ENCODE peak calls at places on chromosomes 6 and 20, in five cellular contexts. Q is LNCaP clone FGC, F is choroid plexus epithelial cell, J is lower lobe of right lung, R is spleen. U is an unnamed sample.

GRCh38 chr20:5181955-5182354 is 55.1 kb downstream of the CDS2 start:
- DNase-seq in Q (peak; percentile 36), F (peak; percentile 82), J (no peak), R (no peak), U (no peak)

GRCh38 chr20:49742948-49743347 is 29.3 kb upstream of the B4GALT5 start:
- DNase-seq in Q (no peak), F (no peak), J (no peak), R (no peak), U (no peak)

GRCh38 chr20:36744764-36745191 is 1.1 kb downstream of the NDRG3 start:
- DNase-seq in Q (peak; percentile 34), F (no peak), J (no peak), R (no peak), U (no peak)

GRCh38 chr20:51385941-51386530 is 156.5 kb downstream of the NFATC2 start:
- DNase-seq in Q (no peak), F (peak; percentile 72), J (no peak), R (peak; percentile 74), U (peak; percentile 5)

GRCh38 chr6:38861957-38862401 is 146.9 kb downstream of the DNAH8 start:
- DNase-seq in Q (peak; percentile 22), F (no peak), J (no peak), R (no peak), U (no peak)

GRCh38 chr20:15032352-15032622 is 694.9 kb upstream of the FLRT3 start:
- DNase-seq in Q (no peak), F (no peak), J (no peak), R (no peak), U (no peak)

GRCh38 chr20:59560588-59561227 is 43.6 kb upstream of the PHACTR3 start:
- DNase-seq in Q (no peak), F (peak; percentile 36), J (no peak), R (no peak), U (peak; percentile 28)

GRCh38 chr6:46715106-46715505 is 20.1 kb downstream of the PLA2G7 start:
- DNase-seq in Q (no peak), F (no peak), J (no peak), R (no peak), U (no peak)

GRCh38 chr6:143766185-143766553 is 77.0 kb upstream of the LTV1 start:
- DNase-seq in Q (no peak), F (no peak), J (no peak), R (no peak), U (no peak)

GRCh38 chr6:2237001-2237400 is 8.4 kb downstream of the GMDS start:
- DNase-seq in Q (peak; percentile 80), F (peak; percentile 83), J (no peak), R (no peak), U (no peak)

GRCh38 chr20:2652724-2653510 is 485 bp downstream of the NOP56 start:
- DNase-seq in Q (no peak), F (peak; percentile 13), J (peak; percentile 80), R (peak; percentile 95), U (peak; percentile 41)

GRCh38 chr20:63819224-63819917 is 11.7 kb downstream of the ZBTB46 start:
- DNase-seq in Q (no peak), F (peak; percentile 71), J (no peak), R (no peak), U (no peak)

GRCh38 chr20:4108495-4109306 is 93.3 kb upstream of the RNF24 start:
- DNase-seq in Q (peak; percentile 51), F (peak; percentile 94), J (no peak), R (no peak), U (peak; percentile 78)

GRCh38 chr6:54768542-54768941 is 78.0 kb upstream of the FAM83B start:
- DNase-seq in Q (no peak), F (no peak), J (no peak), R (no peak), U (no peak)

GRCh38 chr6:27830212-27830664 is 82.0 kb downstream of the OR2B2 start:
- DNase-seq in Q (no peak), F (no peak), J (no peak), R (no peak), U (no peak)

GRCh38 chr20:62887860-62888239 is 26.2 kb upstream of the TCFL5 start:
- DNase-seq in Q (no peak), F (no peak), J (peak; percentile 14), R (no peak), U (no peak)

GRCh38 chr6:99119109-99120031 is 171.6 kb upstream of the FBXL4 start:
- DNase-seq in Q (no peak), F (peak; percentile 66), J (no peak), R (no peak), U (peak; percentile 45)

GRCh38 chr6:98486052-98486451 is 348.3 kb upstream of the POU3F2 start:
- DNase-seq in Q (no peak), F (no peak), J (no peak), R (no peak), U (no peak)

GRCh38 chr6:135267085-135267484 is 86.0 kb downstream of the MYB start:
- DNase-seq in Q (no peak), F (no peak), J (no peak), R (no peak), U (peak; percentile 89)

GRCh38 chr6:20687494-20687893 is 153.2 kb downstream of the CDKAL1 start:
- DNase-seq in Q (no peak), F (no peak), J (no peak), R (no peak), U (no peak)

GRCh38 chr6:43833223-43833995 is 63.4 kb downstream of the VEGFA start:
- DNase-seq in Q (no peak), F (no peak), J (no peak), R (no peak), U (no peak)

GRCh38 chr6:133166706-133167105 is 74.5 kb upstream of the EYA4 start:
- DNase-seq in Q (no peak), F (no peak), J (no peak), R (no peak), U (no peak)

GRCh38 chr6:110878751-110879539 is 4.4 kb downstream of the AMD1 start:
- DNase-seq in Q (no peak), F (peak; percentile 67), J (no peak), R (no peak), U (no peak)

GRCh38 chr6:1136415-1136774 is 175.5 kb upstream of the FOXQ1 start:
- DNase-seq in Q (no peak), F (peak; percentile 77), J (no peak), R (no peak), U (no peak)

GRCh38 chr6:91213229-91213901 is 626.5 kb upstream of the MAP3K7 start:
- DNase-seq in Q (no peak), F (no peak), J (no peak), R (no peak), U (no peak)

GRCh38 chr6:145820000-145820399 is 5.4 kb upstream of the FBXO30 start:
- DNase-seq in Q (no peak), F (no peak), J (no peak), R (no peak), U (peak; percentile 28)

GRCh38 chr20:37364013-37364926 is 18.3 kb downstream of the SRC start:
- DNase-seq in Q (no peak), F (no peak), J (peak; percentile 37), R (peak; percentile 61), U (no peak)

GRCh38 chr6:56040271-56040670 is 164.9 kb upstream of the BMP5 start:
- DNase-seq in Q (no peak), F (peak; percentile 86), J (no peak), R (no peak), U (no peak)

GRCh38 chr20:47360207-47360488 is 3.6 kb upstream of the ZMYND8 start:
- DNase-seq in Q (peak; percentile 90), F (peak; percentile 73), J (no peak), R (peak; percentile 31), U (no peak)

GRCh38 chr6:169263836-169264608 is 10.4 kb upstream of the THBS2 start:
- DNase-seq in Q (peak; percentile 32), F (peak; percentile 50), J (no peak), R (peak; percentile 66), U (no peak)

GRCh38 chr6:2523061-2523460 is 227.7 kb downstream of the MYLK4 start:
- DNase-seq in Q (no peak), F (no peak), J (no peak), R (no peak), U (no peak)

GRCh38 chr20:24833592-24833991 is 115.5 kb upstream of the CST7 start:
- DNase-seq in Q (no peak), F (no peak), J (no peak), R (no peak), U (no peak)

GRCh38 chr6:7939186-7939863 is 28.7 kb upstream of the TXNDC5 start:
- DNase-seq in Q (no peak), F (no peak), J (no peak), R (no peak), U (no peak)

GRCh38 chr6:122399055-122399347 is 451 bp upstream of the HSF2 start:
- DNase-seq in Q (no peak), F (no peak), J (no peak), R (no peak), U (no peak)
- H3K4me3 ChIP-seq in Q (peak overlapping the region; percentile 19), F (peak overlapping the region; percentile 36), J (peak overlapping the region; percentile 99), R (peak overlapping the region; percentile 69), U (peak overlapping the region; percentile 40)

GRCh38 chr6:125793280-125793679 is 2.5 kb downstream of the NCOA7 start:
- DNase-seq in Q (peak; percentile 55), F (no peak), J (no peak), R (no peak), U (no peak)

GRCh38 chr6:125792172-125792571 is 1.4 kb downstream of the NCOA7 start:
- DNase-seq in Q (no peak), F (no peak), J (no peak), R (no peak), U (no peak)

GRCh38 chr6:125793863-125794262 is 3.1 kb downstream of the NCOA7 start:
- DNase-seq in Q (no peak), F (no peak), J (no peak), R (no peak), U (no peak)

GRCh38 chr6:125791820-125792165 is 1.0 kb downstream of the NCOA7 start:
- DNase-seq in Q (no peak), F (no peak), J (no peak), R (no peak), U (no peak)

GRCh38 chr6:125792680-125793079 is 1.9 kb downstream of the NCOA7 start:
- DNase-seq in Q (no peak), F (peak; percentile 76), J (no peak), R (no peak), U (no peak)
- H3K4me3 ChIP-seq in Q (no peak overlapping the region), F (peak overlapping the region; percentile 15), J (no peak overlapping the region), R (no peak overlapping the region), U (no peak overlapping the region)

GRCh38 chr6:127518710-127519468 is at the start of gene MTCL3:
- DNase-seq in Q (no peak), F (peak; percentile 72), J (no peak), R (no peak), U (no peak)
- H3K4me3 ChIP-seq in Q (no peak within 1 kb of the TSS), F (peak within 1 kb of the TSS; percentile 59), J (peak within 1 kb of the TSS; percentile 34), R (no peak within 1 kb of the TSS), U (no peak within 1 kb of the TSS)

GRCh38 chr20:32158943-32159660 is 48.4 kb downstream of the PLAGL2 start:
- DNase-seq in Q (no peak), F (no peak), J (no peak), R (peak; percentile 54), U (no peak)
- H3K4me3 ChIP-seq in Q (no peak overlapping the region), F (no peak overlapping the region), J (no peak overlapping the region), R (no peak overlapping the region), U (no peak overlapping the region)

DNA sequence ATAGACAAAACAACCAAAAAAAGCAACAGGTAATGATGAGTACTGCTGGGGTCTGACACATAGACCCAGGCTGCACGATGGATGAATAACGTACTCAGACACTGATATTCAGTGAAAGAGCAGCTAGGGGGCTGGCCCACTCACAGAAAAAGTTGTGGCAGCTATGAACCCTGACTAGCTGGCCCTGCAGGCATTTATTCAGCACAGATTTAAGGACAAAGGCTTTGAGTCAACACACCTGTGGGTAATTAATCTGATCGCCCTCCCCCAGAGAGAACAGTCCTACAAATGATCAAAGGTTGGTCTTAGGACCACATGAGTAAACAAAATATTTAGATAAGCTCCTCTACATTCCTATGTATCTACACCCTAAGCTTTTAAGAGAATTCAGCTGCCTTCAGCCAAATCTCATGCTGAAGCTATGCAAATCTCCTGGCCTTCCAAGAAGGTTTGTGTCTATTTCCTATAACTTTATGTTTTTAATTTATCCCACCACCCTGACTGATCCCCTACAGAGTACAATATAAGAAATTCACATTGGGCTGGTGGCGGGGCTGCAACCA is 81.7 kb upstream of the NXT1 start:
- DNase-seq in Q (no peak), F (no peak), J (no peak), R (peak; percentile 14), U (no peak)
- H3K4me3 ChIP-seq in Q (no peak overlapping the region), F (no peak overlapping the region), J (no peak overlapping the region), R (no peak overlapping the region), U (no peak overlapping the region)